ENCODE peak calls at places on chromosomes 1 and 21, in ten cellular contexts. P, L, M, T, Q, V, H, S, B and C are unnamed samples.

GRCh38 chr1:108208724-108209404 is 8.7 kb upstream of the SLC25A24 start:
- DNase-seq in T (no peak), M (no peak), P (no peak), Q (no peak), V (no peak), B (no peak), L (no peak), S (no peak), H (peak; percentile 29), C (no peak)

GRCh38 chr1:181317261-181317924 is 165.9 kb upstream of the CACNA1E start:
- DNase-seq in T (no peak), M (no peak), V (peak; percentile 38), H (peak; percentile 39), S (no peak), B (no peak), Q (no peak), L (no peak), P (no peak), C (no peak)

GRCh38 chr1:246208120-246208519 is 299.0 kb downstream of the SMYD3 start:
- DNase-seq in T (no peak), L (no peak), P (peak; percentile 74), H (no peak), B (no peak), S (no peak), V (no peak), M (peak; percentile 10), Q (no peak), C (no peak)

GRCh38 chr1:21818661-21819060 is 6.6 kb downstream of the LDLRAD2 start:
- DNase-seq in L (peak; percentile 66), Q (no peak), V (peak; percentile 35), B (no peak), M (no peak), S (peak; percentile 60), P (no peak), H (no peak), T (no peak), C (peak; percentile 74)

GRCh38 chr1:33610864-33611455 is 138.5 kb downstream of the ZSCAN20 start:
- DNase-seq in P (no peak), Q (no peak), T (no peak), S (no peak), V (no peak), B (peak; percentile 58), H (no peak), L (no peak), M (no peak), C (no peak)

GRCh38 chr1:64966158-64966963 is at the start of gene JAK1:
- DNase-seq in B (peak; percentile 80), H (peak; percentile 91), S (peak; percentile 90), L (peak; percentile 76), V (peak; percentile 93), T (peak; percentile 71), M (peak; percentile 73), Q (peak; percentile 91), P (peak; percentile 72), C (peak; percentile 90)

GRCh38 chr1:35886606-35887431 is 3.8 kb downstream of the AGO1 start:
- DNase-seq in P (peak; percentile 24), V (peak; percentile 38), Q (no peak), H (no peak), M (peak; percentile 19), S (no peak), T (no peak), B (no peak), L (no peak), C (no peak)

GRCh38 chr1:167476061-167476460 is 42.3 kb downstream of the CD247 start:
- DNase-seq in S (no peak), P (no peak), H (no peak), Q (no peak), L (no peak), T (no peak), M (no peak), V (no peak), B (no peak), C (no peak)

GRCh38 chr21:26167593-26167992 is 3.0 kb downstream of the APP start:
- DNase-seq in L (no peak), M (no peak), Q (no peak), S (no peak), T (no peak), H (no peak), P (no peak), V (no peak), B (no peak), C (no peak)

GRCh38 chr1:183019860-183020259 is 3.4 kb upstream of the LAMC1 start:
- DNase-seq in L (no peak), H (no peak), S (peak; percentile 70), P (peak; percentile 63), M (peak; percentile 77), T (no peak), Q (no peak), B (no peak), V (no peak), C (no peak)

GRCh38 chr1:221779771-221780170 is 37.9 kb upstream of the DUSP10 start:
- DNase-seq in T (no peak), L (no peak), Q (no peak), S (no peak), H (no peak), P (no peak), B (no peak), M (no peak), V (no peak), C (no peak)

GRCh38 chr1:100100202-100100601 is 32.5 kb downstream of the SASS6 start:
- DNase-seq in Q (no peak), V (no peak), B (no peak), T (no peak), S (no peak), L (no peak), H (no peak), P (peak; percentile 82), M (peak; percentile 91), C (no peak)

GRCh38 chr1:176559474-176560390 is 96.8 kb downstream of the PAPPA2 start:
- DNase-seq in T (peak; percentile 17), L (peak; percentile 55), H (no peak), P (peak; percentile 53), S (peak; percentile 40), V (peak; percentile 90), M (peak; percentile 50), Q (peak; percentile 73), B (peak; percentile 68), C (peak; percentile 27)

DNA sequence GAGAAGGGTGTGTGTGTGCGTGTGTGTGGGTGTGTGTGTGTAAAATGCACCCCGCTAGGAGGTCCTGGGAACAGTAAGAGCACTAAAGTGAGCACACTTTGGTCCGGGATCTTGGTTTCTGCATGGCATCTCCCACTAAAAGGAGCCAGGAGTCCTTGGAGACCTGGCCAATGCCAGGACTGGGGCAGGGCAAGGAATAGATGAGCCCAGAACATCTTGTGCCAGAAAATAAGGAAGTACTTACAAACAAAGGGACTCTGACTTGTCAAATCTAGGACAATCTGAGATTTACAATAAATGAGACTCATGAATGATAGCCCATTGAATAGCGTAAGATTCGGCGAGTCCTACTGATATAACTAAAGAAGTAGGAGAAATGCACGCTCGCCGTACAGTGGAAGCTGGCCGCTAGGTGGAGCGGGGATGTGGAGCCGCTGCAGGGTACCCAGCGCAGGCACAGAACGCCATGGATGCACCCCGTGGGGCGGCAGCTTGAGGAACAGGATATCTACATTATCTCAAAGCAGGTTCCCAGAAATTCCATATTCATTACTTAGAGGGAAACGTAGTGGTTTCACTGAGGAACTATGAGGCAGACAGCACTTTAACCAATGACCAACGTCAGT is 7.1 kb downstream of the SLC37A1 start:
- DNase-seq in T (no peak), S (no peak), M (no peak), H (no peak), Q (peak; percentile 40), V (no peak), L (no peak), P (no peak), B (no peak), C (no peak)
- TF ChIP-seq CTCF in T (no peak), S (no peak), M (peak; percentile 50), H (no peak), Q (no peak), V (peak; percentile 47), L (no peak), P (no peak), B (no peak), C (no peak)

GRCh38 chr1:157277281-157277680 is 139.1 kb upstream of the ETV3 start:
- DNase-seq in T (no peak), V (no peak), M (no peak), Q (no peak), L (no peak), S (no peak), P (no peak), H (no peak), B (no peak), C (no peak)
- H3K27ac ChIP-seq in T (no peak overlapping the region), V (no peak overlapping the region), M (no peak overlapping the region), Q (no peak overlapping the region), L (no peak overlapping the region), S (no peak overlapping the region), P (no peak overlapping the region), H (no peak overlapping the region), B (no peak overlapping the region), C (no peak overlapping the region)

GRCh38 chr21:15003463-15004135 is 61.2 kb downstream of the NRIP1 start:
- DNase-seq in H (no peak), M (no peak), V (peak; percentile 18), B (no peak), S (no peak), Q (no peak), P (no peak), T (no peak), L (no peak), C (no peak)

GRCh38 chr21:15001773-15002647 is 62.8 kb downstream of the NRIP1 start:
- DNase-seq in B (no peak), H (no peak), L (no peak), P (no peak), S (no peak), M (no peak), Q (no peak), V (no peak), T (no peak), C (no peak)

GRCh38 chr21:15005391-15005790 is 59.4 kb downstream of the NRIP1 start:
- DNase-seq in B (no peak), L (no peak), M (no peak), T (no peak), Q (no peak), V (peak; percentile 44), S (no peak), H (no peak), P (peak; percentile 38), C (no peak)

GRCh38 chr21:15006594-15007230 is 58.1 kb downstream of the NRIP1 start:
- DNase-seq in S (no peak), P (no peak), M (no peak), B (no peak), Q (no peak), V (no peak), H (no peak), L (no peak), T (no peak), C (no peak)

GRCh38 chr21:15004721-15005370 is 60.0 kb downstream of the NRIP1 start:
- DNase-seq in Q (no peak), B (no peak), T (no peak), M (peak; percentile 77), L (no peak), H (no peak), P (peak; percentile 73), V (no peak), S (no peak), C (no peak)
- H3K4me1 ChIP-seq in Q (peaks cover 18% of the 10 kb centered on the region), B (peaks cover 46% of the 10 kb centered on the region), T (no peaks in the 10 kb centered on the region), M (peaks cover 10% of the 10 kb centered on the region), L (peaks cover 67% of the 10 kb centered on the region), H (peaks cover 8% of the 10 kb centered on the region), P (peaks cover 31% of the 10 kb centered on the region), V (peaks cover 22% of the 10 kb centered on the region), S (peaks cover 11% of the 10 kb centered on the region), C (peaks cover 78% of the 10 kb centered on the region)

DNA sequence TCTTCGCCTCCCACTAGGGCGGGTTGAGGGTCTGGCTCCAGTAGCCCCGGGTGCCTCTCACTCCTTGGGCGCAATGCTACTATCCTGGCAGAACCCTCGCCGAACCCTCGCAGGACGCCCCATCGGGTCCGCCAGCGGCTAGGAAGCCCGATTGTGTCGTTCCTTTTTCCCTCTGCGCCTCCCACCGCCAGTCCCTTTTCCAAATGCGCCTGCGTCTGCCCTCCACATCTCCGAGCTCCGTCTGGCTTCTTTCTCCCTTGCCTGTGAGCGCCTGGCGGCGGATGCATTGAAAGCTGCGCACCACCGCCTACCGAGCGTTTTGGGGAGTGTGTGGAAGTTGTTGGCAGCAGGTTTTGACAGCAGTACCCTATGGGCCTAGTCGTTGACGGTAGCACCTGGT is 1.0 kb upstream of the DIRAS3 start:
- DNase-seq in S (no peak), V (peak; percentile 78), B (peak; percentile 61), P (peak; percentile 68), T (no peak), L (no peak), M (peak; percentile 79), Q (peak; percentile 77), H (peak; percentile 78), C (peak; percentile 33)
- TF ChIP-seq CTCF in S (no peak), V (peak; percentile 59), B (no peak), P (peak; percentile 50), T (no peak), L (no peak), M (peak; percentile 57), Q (peak; percentile 43), H (peak; percentile 14), C (no peak)